ENCODE peak calls at places on chromosomes 4 and X, in six cellular contexts. X is HEK293T; W is GM12891; R is Kasumi-1; F is Caki2; K is activated CD4-positive, alpha-beta T cell treated with anti-CD3 and anti-CD28 coated beads, Interleukin-2, amount 10 ng/mL, durations not matched to agents 24 days and 14 days. B is an unnamed sample.

GRCh38 chr4:169226565-169226964 is 44.2 kb downstream of the SH3RF1 start:
- DNase-seq in X (no peak), W (no peak), R (no peak), F (no peak), K (no peak), B (no peak)

GRCh38 chrX:43121637-43122036 is 343.7 kb upstream of the PPP1R2C start:
- DNase-seq in X (no peak), W (no peak), R (no peak), F (no peak), K (peak), B (no peak)

GRCh38 chr4:53706422-53707032 is 115.2 kb upstream of the LNX1 start:
- DNase-seq in X (peak), W (peak), R (peak), F (peak), K (no peak), B (no peak)

GRCh38 chrX:38975368-38975767 is 174.1 kb downstream of the MID1IP1 start:
- DNase-seq in X (no peak), W (no peak), R (no peak), F (no peak), K (no peak), B (no peak)

GRCh38 chr4:158578476-158578875 is 56.8 kb downstream of the RXFP1 start:
- DNase-seq in X (no peak), W (no peak), R (peak), F (peak), K (no peak), B (no peak)

GRCh38 chrX:54865208-54865607 is 55.4 kb upstream of the TRO start:
- DNase-seq in X (no peak), W (no peak), R (no peak), F (no peak), K (no peak), B (no peak)

GRCh38 chr4:134944115-134944514 is 742.5 kb upstream of the PABPC4L start:
- DNase-seq in X (no peak), W (no peak), R (no peak), F (no peak), K (no peak), B (no peak)

GRCh38 chrX:40423299-40423698 is 157.5 kb upstream of the ATP6AP2 start:
- DNase-seq in X (no peak), W (no peak), R (no peak), F (no peak), K (no peak), B (no peak)

GRCh38 chr4:156584100-156584499 is 387.5 kb downstream of the PDGFC start:
- DNase-seq in X (peak), W (no peak), R (no peak), F (no peak), K (no peak), B (no peak)

GRCh38 chr4:85761803-85762202 is 286.9 kb downstream of the ARHGAP24 start:
- DNase-seq in X (no peak), W (no peak), R (no peak), F (no peak), K (no peak), B (no peak)

B was measured in upper lobe of right lung.